ENCODE peak calls at places on chromosomes 3 and 15, in six cellular contexts. One of them, this sample, is unnamed.

GRCh38 chr15:81418427-81418826 is 44.4 kb upstream of the TMC3 start:
- DNase-seq in GM12865: no peak
- DNase-seq in NCI-H510A: no peak
- DNase-seq in neuronal stem cell: no peak
- DNase-seq in central memory CD4-positive, alpha-beta T cell: no peak
- DNase-seq in fibroblast of mammary gland: no peak
- DNase-seq in this sample: no peak

GRCh38 chr15:25054943-25055342 is 100.2 kb downstream of the SNRPN start:
- DNase-seq in NCI-H510A: no peak
- DNase-seq in GM12865: no peak
- DNase-seq in neuronal stem cell: no peak
- DNase-seq in central memory CD4-positive, alpha-beta T cell: no peak
- DNase-seq in fibroblast of mammary gland: no peak
- DNase-seq in this sample: no peak

GRCh38 chr3:182800508-182800907 is 7.2 kb downstream of the ATP11B start:
- DNase-seq in fibroblast of mammary gland: no peak
- DNase-seq in neuronal stem cell: no peak
- DNase-seq in NCI-H510A: no peak
- DNase-seq in central memory CD4-positive, alpha-beta T cell: no peak
- DNase-seq in GM12865: no peak
- DNase-seq in this sample: no peak

GRCh38 chr15:97755726-97756125 is 204.8 kb upstream of the ARRDC4 start:
- DNase-seq in central memory CD4-positive, alpha-beta T cell: no peak
- DNase-seq in fibroblast of mammary gland: no peak
- DNase-seq in NCI-H510A: no peak
- DNase-seq in GM12865: no peak
- DNase-seq in neuronal stem cell: no peak
- DNase-seq in this sample: no peak

GRCh38 chr15:86010398-86010797 is 69.3 kb upstream of the AGBL1 start:
- DNase-seq in central memory CD4-positive, alpha-beta T cell: no peak
- DNase-seq in NCI-H510A: no peak
- DNase-seq in neuronal stem cell: no peak
- DNase-seq in fibroblast of mammary gland: no peak
- DNase-seq in GM12865: no peak
- DNase-seq in this sample: no peak

GRCh38 chr3:181274025-181274424 is 284.5 kb upstream of the DNAJC19 start:
- DNase-seq in central memory CD4-positive, alpha-beta T cell: no peak
- DNase-seq in neuronal stem cell: no peak
- DNase-seq in GM12865: no peak
- DNase-seq in NCI-H510A: no peak
- DNase-seq in fibroblast of mammary gland: no peak
- DNase-seq in this sample: no peak

GRCh38 chr15:43190178-43190577 is 5.0 kb downstream of the CCNDBP1 start:
- DNase-seq in central memory CD4-positive, alpha-beta T cell: no peak
- DNase-seq in fibroblast of mammary gland: no peak
- DNase-seq in NCI-H510A: no peak
- DNase-seq in GM12865: no peak
- DNase-seq in neuronal stem cell: no peak
- DNase-seq in this sample: no peak

GRCh38 chr3:160365872-160366522 is 33.0 kb downstream of the IFT80 start:
- DNase-seq in fibroblast of mammary gland: no peak
- DNase-seq in central memory CD4-positive, alpha-beta T cell: no peak
- DNase-seq in NCI-H510A: no peak
- DNase-seq in GM12865: no peak
- DNase-seq in neuronal stem cell: no peak
- DNase-seq in this sample: no peak

GRCh38 chr15:66652806-66653205 is 49.2 kb upstream of the SMAD6 start:
- DNase-seq in neuronal stem cell: no peak
- DNase-seq in fibroblast of mammary gland: no peak
- DNase-seq in central memory CD4-positive, alpha-beta T cell: no peak
- DNase-seq in GM12865: no peak
- DNase-seq in NCI-H510A: no peak
- DNase-seq in this sample: no peak

GRCh38 chr15:85047271-85047948 is 65.8 kb downstream of the PDE8A start:
- DNase-seq in fibroblast of mammary gland: peak; percentile 90
- DNase-seq in GM12865: peak; percentile 37
- DNase-seq in central memory CD4-positive, alpha-beta T cell: peak; percentile 24
- DNase-seq in NCI-H510A: no peak
- DNase-seq in neuronal stem cell: no peak
- DNase-seq in this sample: no peak

GRCh38 chr3:171123913-171124312 is 97.4 kb upstream of the SLC2A2 start:
- DNase-seq in central memory CD4-positive, alpha-beta T cell: no peak
- DNase-seq in NCI-H510A: no peak
- DNase-seq in GM12865: no peak
- DNase-seq in neuronal stem cell: no peak
- DNase-seq in fibroblast of mammary gland: no peak
- DNase-seq in this sample: no peak

GRCh38 chr15:70166506-70167087 is 68.9 kb upstream of the TLE3 start:
- DNase-seq in GM12865: no peak
- DNase-seq in central memory CD4-positive, alpha-beta T cell: no peak
- DNase-seq in neuronal stem cell: no peak
- DNase-seq in NCI-H510A: no peak
- DNase-seq in fibroblast of mammary gland: no peak
- DNase-seq in this sample: no peak

GRCh38 chr3:88219138-88219792 is 69.5 kb downstream of the C3orf38 start:
- DNase-seq in fibroblast of mammary gland: peak; percentile 46
- DNase-seq in central memory CD4-positive, alpha-beta T cell: no peak
- DNase-seq in GM12865: peak; percentile 69
- DNase-seq in neuronal stem cell: peak; percentile 64
- DNase-seq in NCI-H510A: no peak
- DNase-seq in this sample: peak; percentile 67

GRCh38 chr3:160611141-160611540 is 45.8 kb upstream of the KPNA4 start:
- DNase-seq in central memory CD4-positive, alpha-beta T cell: no peak
- DNase-seq in GM12865: no peak
- DNase-seq in neuronal stem cell: no peak
- DNase-seq in fibroblast of mammary gland: no peak
- DNase-seq in NCI-H510A: no peak
- DNase-seq in this sample: no peak

This sample was measured in iPS DF 6.9.